ENCODE peak calls at places on chromosomes 13 and 19, in five cellular contexts. One of them, this sample, is unnamed.

GRCh38 chr13:76882431-76882830 is 3.8 kb downstream of the KCTD12 start:
- DNase-seq in K562: no peak
- DNase-seq in SK-N-SH: no peak
- DNase-seq in GM12878: no peak
- DNase-seq in HepG2: no peak
- DNase-seq in this sample: no peak

GRCh38 chr19:48443731-48444128 is 2.1 kb upstream of the GRWD1 start:
- DNase-seq in K562: no peak
- DNase-seq in SK-N-SH: no peak
- DNase-seq in GM12878: no peak
- DNase-seq in HepG2: no peak
- DNase-seq in this sample: no peak

GRCh38 chr13:109465151-109465550 is 321.2 kb downstream of the IRS2 start:
- DNase-seq in SK-N-SH: no peak
- DNase-seq in GM12878: no peak
- DNase-seq in K562: no peak
- DNase-seq in HepG2: no peak
- DNase-seq in this sample: no peak

GRCh38 chr13:83622422-83622784 is 259.9 kb downstream of the SLITRK1 start:
- DNase-seq in SK-N-SH: no peak
- DNase-seq in HepG2: no peak
- DNase-seq in K562: no peak
- DNase-seq in GM12878: no peak
- DNase-seq in this sample: no peak

GRCh38 chr13:33251131-33251629 is 34.4 kb downstream of the STARD13 start:
- DNase-seq in GM12878: peak; percentile 41
- DNase-seq in SK-N-SH: peak; percentile 54
- DNase-seq in HepG2: no peak
- DNase-seq in K562: no peak
- DNase-seq in this sample: peak; percentile 31

GRCh38 chr13:35252536-35253205 is 223.8 kb downstream of the MAB21L1 start:
- DNase-seq in GM12878: peak; percentile 21
- DNase-seq in SK-N-SH: no peak
- DNase-seq in HepG2: no peak
- DNase-seq in K562: no peak
- DNase-seq in this sample: no peak

GRCh38 chr19:11279505-11280236 is 16.3 kb upstream of the TSPAN16 start:
- DNase-seq in SK-N-SH: no peak
- DNase-seq in GM12878: peak; percentile 86
- DNase-seq in K562: no peak
- DNase-seq in HepG2: no peak
- DNase-seq in this sample: no peak

GRCh38 chr13:80274643-80275042 is 66.3 kb downstream of the SPRY2 start:
- DNase-seq in SK-N-SH: no peak
- DNase-seq in K562: no peak
- DNase-seq in GM12878: no peak
- DNase-seq in HepG2: no peak
- DNase-seq in this sample: no peak

GRCh38 chr19:31353826-31354225 is 4.6 kb upstream of the TSHZ3 start:
- DNase-seq in SK-N-SH: no peak
- DNase-seq in K562: no peak
- DNase-seq in GM12878: no peak
- DNase-seq in HepG2: no peak
- DNase-seq in this sample: no peak

GRCh38 chr13:74206061-74206561 is 71.9 kb upstream of the KLF12 start:
- DNase-seq in GM12878: no peak
- DNase-seq in SK-N-SH: no peak
- DNase-seq in HepG2: no peak
- DNase-seq in K562: no peak
- DNase-seq in this sample: no peak

GRCh38 chr19:5487222-5487621 is 32.0 kb downstream of the ZNRF4 start:
- DNase-seq in K562: no peak
- DNase-seq in GM12878: no peak
- DNase-seq in HepG2: no peak
- DNase-seq in SK-N-SH: no peak
- DNase-seq in this sample: no peak

GRCh38 chr19:15323496-15324235 is 8.7 kb downstream of the BRD4 start:
- DNase-seq in GM12878: no peak
- DNase-seq in HepG2: peak; percentile 59
- DNase-seq in K562: peak; percentile 42
- DNase-seq in SK-N-SH: no peak
- DNase-seq in this sample: no peak

GRCh38 chr13:39575641-39576238 is 27.3 kb downstream of the LHFPL6 start:
- DNase-seq in GM12878: peak; percentile 15
- DNase-seq in SK-N-SH: no peak
- DNase-seq in HepG2: no peak
- DNase-seq in K562: no peak
- DNase-seq in this sample: no peak

GRCh38 chr19:49142866-49143335 is 12.3 kb downstream of the HRC start:
- DNase-seq in HepG2: no peak
- DNase-seq in GM12878: no peak
- DNase-seq in SK-N-SH: peak; percentile 95
- DNase-seq in K562: peak; percentile 77
- DNase-seq in this sample: no peak

GRCh38 chr13:96768524-96768923 is 225.8 kb downstream of the OXGR1 start:
- DNase-seq in SK-N-SH: no peak
- DNase-seq in GM12878: no peak
- DNase-seq in K562: no peak
- DNase-seq in HepG2: no peak
- DNase-seq in this sample: no peak

GRCh38 chr13:95212962-95213850 is 88.0 kb downstream of the ABCC4 start:
- DNase-seq in K562: no peak
- DNase-seq in GM12878: no peak
- DNase-seq in HepG2: no peak
- DNase-seq in SK-N-SH: no peak
- DNase-seq in this sample: no peak

GRCh38 chr13:98999635-98999952 is 21.7 kb upstream of the DOCK9 start:
- DNase-seq in HepG2: no peak
- DNase-seq in GM12878: no peak
- DNase-seq in K562: no peak
- DNase-seq in SK-N-SH: no peak
- DNase-seq in this sample: no peak

GRCh38 chr19:45078390-45079062 is 534 bp upstream of the GEMIN7 start:
- DNase-seq in HepG2: no peak
- DNase-seq in GM12878: no peak
- DNase-seq in K562: no peak
- DNase-seq in SK-N-SH: no peak
- DNase-seq in this sample: no peak

GRCh38 chr19:12974301-12975220 is 5.2 kb downstream of the DAND5 start:
- DNase-seq in HepG2: peak; percentile 35
- DNase-seq in K562: peak; percentile 46
- DNase-seq in SK-N-SH: peak; percentile 78
- DNase-seq in GM12878: no peak
- DNase-seq in this sample: no peak

GRCh38 chr13:38821753-38822551 is 135.1 kb downstream of the FREM2 start:
- DNase-seq in SK-N-SH: no peak
- DNase-seq in GM12878: no peak
- DNase-seq in K562: no peak
- DNase-seq in HepG2: no peak
- DNase-seq in this sample: no peak

GRCh38 chr13:78376033-78376432 is 227.3 kb downstream of the POU4F1 start:
- DNase-seq in SK-N-SH: no peak
- DNase-seq in HepG2: no peak
- DNase-seq in K562: no peak
- DNase-seq in GM12878: no peak
- DNase-seq in this sample: no peak

GRCh38 chr19:890831-891230 is 2.2 kb downstream of the MED16 start:
- DNase-seq in SK-N-SH: no peak
- DNase-seq in GM12878: no peak
- DNase-seq in K562: no peak
- DNase-seq in HepG2: no peak
- DNase-seq in this sample: no peak

GRCh38 chr19:46508206-46508605 is 12.5 kb upstream of the PNMA8B start:
- DNase-seq in GM12878: no peak
- DNase-seq in K562: no peak
- DNase-seq in HepG2: no peak
- DNase-seq in SK-N-SH: no peak
- DNase-seq in this sample: no peak

GRCh38 chr13:48839171-48839570 is 136.5 kb upstream of the FNDC3A start:
- DNase-seq in GM12878: no peak
- DNase-seq in SK-N-SH: no peak
- DNase-seq in K562: no peak
- DNase-seq in HepG2: no peak
- DNase-seq in this sample: no peak

GRCh38 chr19:17335575-17335974 is 920 bp upstream of the ANO8 start:
- DNase-seq in K562: no peak
- DNase-seq in HepG2: no peak
- DNase-seq in SK-N-SH: no peak
- DNase-seq in GM12878: no peak
- DNase-seq in this sample: no peak

GRCh38 chr19:17339088-17339741 is 1.9 kb downstream of the GTPBP3 start:
- DNase-seq in HepG2: no peak
- DNase-seq in K562: peak; percentile 73
- DNase-seq in GM12878: no peak
- DNase-seq in SK-N-SH: peak; percentile 63
- DNase-seq in this sample: no peak

GRCh38 chr19:17336872-17337674 is at the start of gene GTPBP3:
- DNase-seq in GM12878: peak; percentile 96
- DNase-seq in K562: peak; percentile 91
- DNase-seq in HepG2: peak; percentile 99
- DNase-seq in SK-N-SH: peak; percentile 95
- DNase-seq in this sample: peak; percentile 99

GRCh38 chr19:17338440-17339078 is 1.2 kb downstream of the GTPBP3 start:
- DNase-seq in SK-N-SH: no peak
- DNase-seq in HepG2: no peak
- DNase-seq in K562: no peak
- DNase-seq in GM12878: no peak
- DNase-seq in this sample: no peak

DNA sequence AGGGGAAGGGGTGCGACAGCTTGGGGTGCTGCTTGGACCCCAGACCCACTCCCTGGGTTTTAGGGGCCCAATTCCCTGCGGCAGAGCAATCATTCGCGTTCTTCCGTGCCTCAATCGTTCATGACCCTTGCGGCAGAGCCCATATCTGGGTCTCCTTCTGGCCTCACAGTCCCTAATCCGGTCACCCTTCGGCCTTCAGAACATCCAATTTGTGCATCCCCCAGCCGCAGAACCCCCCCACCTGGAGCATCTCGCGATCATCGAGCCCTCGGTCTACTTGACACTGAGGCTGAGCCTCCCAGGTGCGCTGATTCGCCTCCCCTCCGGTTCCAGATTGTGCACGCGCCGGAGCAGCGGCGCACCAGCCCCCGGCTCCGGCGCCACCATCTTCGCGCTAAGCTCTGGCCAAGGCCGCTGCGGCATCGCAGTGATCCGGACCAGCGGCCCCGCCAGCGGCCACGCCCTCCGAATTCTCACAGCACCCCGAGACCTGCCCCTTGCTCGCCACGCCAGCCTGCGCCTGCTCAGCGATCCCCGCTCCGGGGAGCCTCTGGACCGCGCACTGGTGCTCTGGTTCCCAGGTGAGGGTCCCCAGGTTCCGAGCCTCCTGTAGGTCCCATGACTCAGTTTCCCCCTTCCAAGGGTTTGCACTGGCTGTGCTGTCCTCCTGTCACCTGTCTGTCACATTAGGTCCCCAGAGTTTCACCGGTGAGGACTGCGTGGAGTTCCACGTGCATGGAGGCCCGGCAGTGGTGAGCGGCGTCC is 504 bp downstream of the GTPBP3 start:
- DNase-seq in GM12878: no peak
- DNase-seq in HepG2: no peak
- DNase-seq in SK-N-SH: peak; percentile 62
- DNase-seq in K562: peak; percentile 88
- DNase-seq in this sample: no peak
- TF ChIP-seq ZBTB33 in GM12878: no peak
- TF ChIP-seq ZBTB33 in HepG2: no peak
- TF ChIP-seq ZBTB33 in SK-N-SH: no peak
- TF ChIP-seq ZBTB33 in K562: no peak
- TF ChIP-seq ZBTB33 in this sample: no peak

DNA sequence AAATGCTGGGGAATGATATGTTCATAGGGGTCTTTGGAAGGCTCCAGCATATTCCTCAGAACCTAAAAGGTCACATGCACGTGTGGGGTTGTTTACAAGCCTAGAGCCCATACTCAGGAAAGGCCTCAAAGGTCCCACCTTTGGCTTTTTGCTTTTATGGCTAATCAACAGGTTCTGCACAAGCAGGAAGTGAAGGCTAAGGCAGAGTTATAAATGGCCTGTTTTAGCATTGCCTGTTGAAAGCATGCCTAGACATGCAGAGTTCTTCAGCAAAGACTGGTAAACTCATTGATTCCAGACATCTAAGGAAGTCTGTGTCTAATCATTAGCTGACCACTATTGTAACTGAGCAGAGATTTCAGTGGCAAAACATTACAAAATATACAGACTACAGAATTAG is 198.3 kb downstream of the KCNRG start:
- DNase-seq in K562: no peak
- DNase-seq in SK-N-SH: no peak
- DNase-seq in GM12878: no peak
- DNase-seq in HepG2: no peak
- DNase-seq in this sample: no peak
- H3K4me2 ChIP-seq in K562: no peak overlapping the region
- H3K4me2 ChIP-seq in SK-N-SH: no peak overlapping the region
- H3K4me2 ChIP-seq in GM12878: no peak overlapping the region
- H3K4me2 ChIP-seq in HepG2: no peak overlapping the region
- H3K4me2 ChIP-seq in this sample: peak overlapping the region; percentile 44

DNA sequence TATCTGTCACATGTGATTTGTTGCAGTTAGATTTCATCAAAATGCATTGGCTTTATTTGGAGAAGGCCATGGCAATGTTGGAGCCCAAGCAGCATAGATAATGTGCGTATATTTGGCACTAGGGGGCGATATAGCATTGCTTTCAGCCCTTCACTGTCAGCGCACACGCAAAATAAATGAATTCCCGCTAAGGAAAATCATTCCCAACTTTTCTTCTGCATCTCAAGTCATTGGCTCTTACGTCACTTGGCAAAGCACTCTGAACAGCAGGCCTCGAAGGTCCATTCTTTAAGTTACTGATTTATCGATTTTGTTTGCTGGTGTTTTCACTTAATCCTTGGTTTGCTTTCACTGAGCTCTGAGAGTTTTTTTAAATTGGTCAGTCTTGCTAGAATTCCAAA is 97.9 kb upstream of the IPO5 start:
- DNase-seq in HepG2: peak; percentile 55
- DNase-seq in K562: peak; percentile 58
- DNase-seq in SK-N-SH: peak; percentile 62
- DNase-seq in GM12878: peak; percentile 13
- DNase-seq in this sample: peak; percentile 58
- TF ChIP-seq ZBTB33 in HepG2: no peak
- TF ChIP-seq ZBTB33 in K562: no peak
- TF ChIP-seq ZBTB33 in SK-N-SH: no peak
- TF ChIP-seq ZBTB33 in GM12878: no peak
- TF ChIP-seq ZBTB33 in this sample: no peak

DNA sequence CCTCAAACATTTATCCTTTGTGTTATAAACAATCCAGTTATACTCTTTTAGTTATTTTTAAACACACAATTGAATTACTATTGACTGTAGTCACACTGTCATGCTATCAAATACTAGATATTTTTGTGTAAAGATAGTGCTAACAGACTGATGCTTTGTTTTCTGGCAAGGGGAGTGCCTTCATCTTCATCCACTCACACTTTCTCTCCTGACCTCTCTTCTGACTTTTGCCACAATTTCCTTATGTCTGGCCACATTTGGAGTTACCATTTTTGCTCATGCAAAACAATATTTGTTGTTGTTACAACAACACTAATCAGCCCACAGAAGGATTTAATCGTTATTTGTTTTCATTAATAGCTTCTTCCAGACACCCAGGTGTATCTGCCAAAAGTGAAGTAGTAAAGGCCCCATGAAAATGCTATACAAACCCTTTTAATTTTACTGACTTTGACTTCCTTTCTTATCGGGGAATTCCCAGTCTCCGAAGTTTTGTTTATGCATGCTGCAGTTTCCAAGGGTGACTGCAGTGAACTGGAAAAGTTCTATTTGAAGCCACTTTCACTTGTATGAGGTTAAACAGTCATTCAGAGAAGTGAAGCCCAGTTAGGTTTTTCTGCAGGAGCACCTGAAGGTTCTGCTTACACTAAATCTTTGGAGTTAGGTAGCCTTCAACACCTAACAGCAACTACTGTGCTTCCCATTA is 66.1 kb upstream of the FRY start:
- DNase-seq in K562: no peak
- DNase-seq in GM12878: peak; percentile 84
- DNase-seq in HepG2: no peak
- DNase-seq in SK-N-SH: no peak
- DNase-seq in this sample: no peak
- H3K4me2 ChIP-seq in K562: no peak overlapping the region
- H3K4me2 ChIP-seq in GM12878: peak overlapping the region; percentile 40
- H3K4me2 ChIP-seq in HepG2: no peak overlapping the region
- H3K4me2 ChIP-seq in SK-N-SH: no peak overlapping the region
- H3K4me2 ChIP-seq in this sample: no peak overlapping the region